ENCODE peak calls at places on chromosomes 4 and X, in six cellular contexts. One of them, this sample, is unnamed. For H3K4me1, the result is how much of the 10 kb centered on the place peaks cover.

GRCh38 chrX:155056877-155057792 is 13.8 kb downstream of the CMC4 start:
- DNase-seq in thyroid gland: peak
- DNase-seq in mesenchymal stem cell: peak
- DNase-seq in GM23248: peak
- DNase-seq in stomach: peak
- DNase-seq in adrenal gland: peak
- DNase-seq in this sample: peak

GRCh38 chr4:13917010-13917409 is 289.5 kb upstream of the BOD1L1 start:
- DNase-seq in GM23248: peak
- DNase-seq in thyroid gland: no peak
- DNase-seq in mesenchymal stem cell: peak
- DNase-seq in adrenal gland: no peak
- DNase-seq in stomach: no peak
- DNase-seq in this sample: no peak

GRCh38 chrX:88988796-88989195 is 241.8 kb downstream of the CPXCR1 start:
- DNase-seq in thyroid gland: no peak
- DNase-seq in adrenal gland: no peak
- DNase-seq in stomach: no peak
- DNase-seq in GM23248: no peak
- DNase-seq in mesenchymal stem cell: no peak
- DNase-seq in this sample: no peak

GRCh38 chr4:148540622-148541326 is 98.6 kb upstream of the NR3C2 start:
- DNase-seq in adrenal gland: no peak
- DNase-seq in thyroid gland: no peak
- DNase-seq in GM23248: no peak
- DNase-seq in stomach: no peak
- DNase-seq in mesenchymal stem cell: no peak
- DNase-seq in this sample: no peak

GRCh38 chrX:44042124-44042523 is 68.9 kb upstream of the NDP start:
- DNase-seq in adrenal gland: no peak
- DNase-seq in GM23248: no peak
- DNase-seq in mesenchymal stem cell: no peak
- DNase-seq in thyroid gland: no peak
- DNase-seq in stomach: no peak
- DNase-seq in this sample: no peak

GRCh38 chr4:156312261-156312847 is 358.7 kb upstream of the CTSO start:
- DNase-seq in thyroid gland: no peak
- DNase-seq in GM23248: peak
- DNase-seq in stomach: no peak
- DNase-seq in adrenal gland: no peak
- DNase-seq in mesenchymal stem cell: no peak
- DNase-seq in this sample: no peak

GRCh38 chr4:124640037-124640730 is 72.3 kb downstream of the ANKRD50 start:
- DNase-seq in adrenal gland: peak
- DNase-seq in GM23248: peak
- DNase-seq in thyroid gland: peak
- DNase-seq in stomach: peak
- DNase-seq in mesenchymal stem cell: peak
- DNase-seq in this sample: no peak

GRCh38 chr4:38678078-38678477 is 14.1 kb downstream of the KLF3 start:
- DNase-seq in adrenal gland: no peak
- DNase-seq in mesenchymal stem cell: peak
- DNase-seq in stomach: no peak
- DNase-seq in GM23248: peak
- DNase-seq in thyroid gland: no peak
- DNase-seq in this sample: peak

GRCh38 chr4:177051473-177052060 is 258.1 kb upstream of the NEIL3 start:
- DNase-seq in mesenchymal stem cell: peak
- DNase-seq in adrenal gland: no peak
- DNase-seq in stomach: no peak
- DNase-seq in GM23248: peak
- DNase-seq in thyroid gland: peak
- DNase-seq in this sample: peak

GRCh38 chrX:54182194-54182863 is 725 bp downstream of the FAM120C start:
- DNase-seq in stomach: peak
- DNase-seq in thyroid gland: peak
- DNase-seq in adrenal gland: peak
- DNase-seq in GM23248: peak
- DNase-seq in mesenchymal stem cell: peak
- DNase-seq in this sample: peak

GRCh38 chr4:186840222-186840701 is 116.6 kb upstream of the FAT1 start:
- DNase-seq in GM23248: no peak
- DNase-seq in adrenal gland: no peak
- DNase-seq in mesenchymal stem cell: no peak
- DNase-seq in thyroid gland: no peak
- DNase-seq in stomach: no peak
- DNase-seq in this sample: no peak

GRCh38 chr4:56871357-56871993 is 36.2 kb upstream of the REST start:
- DNase-seq in adrenal gland: no peak
- DNase-seq in thyroid gland: no peak
- DNase-seq in mesenchymal stem cell: no peak
- DNase-seq in GM23248: no peak
- DNase-seq in stomach: no peak
- DNase-seq in this sample: peak

GRCh38 chr4:162061214-162061613 is 102.6 kb downstream of the FSTL5 start:
- DNase-seq in thyroid gland: no peak
- DNase-seq in adrenal gland: no peak
- DNase-seq in GM23248: no peak
- DNase-seq in mesenchymal stem cell: peak
- DNase-seq in stomach: no peak
- DNase-seq in this sample: peak

GRCh38 chr4:602559-602942 is 22.8 kb upstream of the PDE6B start:
- DNase-seq in stomach: peak
- DNase-seq in adrenal gland: peak
- DNase-seq in thyroid gland: peak
- DNase-seq in GM23248: peak
- DNase-seq in mesenchymal stem cell: no peak
- DNase-seq in this sample: peak

GRCh38 chrX:13250831-13251612 is 68.8 kb downstream of the ATXN3L start:
- DNase-seq in mesenchymal stem cell: peak
- DNase-seq in GM23248: peak
- DNase-seq in thyroid gland: peak
- DNase-seq in stomach: no peak
- DNase-seq in adrenal gland: peak
- DNase-seq in this sample: no peak

DNA sequence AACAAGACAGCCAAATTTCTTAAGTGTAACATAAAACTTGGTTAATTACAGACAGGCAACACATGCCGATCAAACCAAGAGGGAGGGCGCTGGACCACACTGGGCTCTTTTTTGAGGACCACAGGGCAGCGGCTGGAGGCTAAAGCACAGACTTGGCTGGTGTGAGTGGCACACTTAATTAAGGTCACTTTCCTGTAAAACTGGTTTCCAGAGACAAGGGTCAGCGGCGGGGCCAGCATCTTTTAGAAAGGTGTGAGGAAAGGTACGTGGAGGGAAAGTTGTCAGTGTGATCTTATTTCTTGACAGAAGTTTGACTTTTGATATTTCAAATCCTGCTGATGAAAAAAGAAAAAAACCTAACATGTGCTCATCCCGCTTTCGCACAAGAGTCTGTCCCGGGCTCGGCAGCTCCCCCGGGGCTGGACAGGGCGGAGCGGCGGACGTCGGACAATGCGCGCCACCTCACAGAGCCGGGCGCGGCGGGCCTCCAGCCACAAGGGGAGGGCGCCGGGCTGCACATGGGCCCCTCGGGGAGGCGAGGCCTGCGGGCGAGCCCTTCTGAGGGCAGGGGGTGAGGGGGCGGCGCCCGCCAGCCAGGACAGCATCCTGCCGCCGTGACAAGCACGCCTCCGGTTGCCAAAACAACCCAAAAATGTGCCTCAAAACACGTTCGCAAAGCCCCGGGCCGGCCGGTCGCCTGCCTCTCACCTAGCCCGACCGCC is 658 bp upstream of the HSPA4L start:
- DNase-seq in thyroid gland: peak
- DNase-seq in mesenchymal stem cell: peak
- DNase-seq in adrenal gland: peak
- DNase-seq in stomach: peak
- DNase-seq in GM23248: peak
- DNase-seq in this sample: no peak
- H3K4me3 ChIP-seq in thyroid gland: peak
- H3K4me3 ChIP-seq in mesenchymal stem cell: peak
- H3K4me3 ChIP-seq in adrenal gland: peak
- H3K4me3 ChIP-seq in stomach: peak
- H3K4me3 ChIP-seq in GM23248: peak
- H3K4me3 ChIP-seq in this sample: peak

DNA sequence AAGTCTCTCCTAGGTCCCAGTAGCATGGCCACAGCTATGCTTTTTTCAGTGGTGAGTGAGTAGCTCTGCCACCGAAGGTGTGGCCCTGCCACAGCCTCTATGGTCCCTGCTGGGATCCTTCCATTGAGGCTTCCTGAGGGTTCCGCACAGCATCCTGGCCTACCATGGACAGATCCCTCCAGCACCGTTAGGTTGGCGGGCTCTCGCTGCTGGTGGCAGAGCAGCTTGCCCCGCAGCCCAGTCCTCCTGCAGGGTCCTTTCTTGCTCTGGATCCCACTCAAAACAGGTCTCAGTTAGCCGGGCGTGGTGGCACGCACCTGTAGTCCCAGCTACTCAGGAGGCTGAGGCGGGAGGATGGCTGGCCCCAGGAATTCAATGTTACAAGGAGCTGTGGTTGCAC is 2.4 kb upstream of the PDZD4 start:
- DNase-seq in thyroid gland: no peak
- DNase-seq in stomach: no peak
- DNase-seq in GM23248: no peak
- DNase-seq in mesenchymal stem cell: no peak
- DNase-seq in adrenal gland: no peak
- DNase-seq in this sample: peak
- H3K4me1 ChIP-seq in thyroid gland: under half
- H3K4me1 ChIP-seq in stomach: under half
- H3K4me1 ChIP-seq in GM23248: under half
- H3K4me1 ChIP-seq in mesenchymal stem cell: under half
- H3K4me1 ChIP-seq in adrenal gland: under half
- H3K4me1 ChIP-seq in this sample: under half

GRCh38 chr4:76197971-76198410 is 15.6 kb downstream of the SCARB2 start:
- DNase-seq in thyroid gland: peak
- DNase-seq in mesenchymal stem cell: no peak
- DNase-seq in stomach: no peak
- DNase-seq in GM23248: peak
- DNase-seq in adrenal gland: no peak
- DNase-seq in this sample: no peak
- H3K4me3 ChIP-seq in thyroid gland: no peak
- H3K4me3 ChIP-seq in mesenchymal stem cell: no peak
- H3K4me3 ChIP-seq in stomach: no peak
- H3K4me3 ChIP-seq in GM23248: peak
- H3K4me3 ChIP-seq in adrenal gland: no peak
- H3K4me3 ChIP-seq in this sample: no peak

DNA sequence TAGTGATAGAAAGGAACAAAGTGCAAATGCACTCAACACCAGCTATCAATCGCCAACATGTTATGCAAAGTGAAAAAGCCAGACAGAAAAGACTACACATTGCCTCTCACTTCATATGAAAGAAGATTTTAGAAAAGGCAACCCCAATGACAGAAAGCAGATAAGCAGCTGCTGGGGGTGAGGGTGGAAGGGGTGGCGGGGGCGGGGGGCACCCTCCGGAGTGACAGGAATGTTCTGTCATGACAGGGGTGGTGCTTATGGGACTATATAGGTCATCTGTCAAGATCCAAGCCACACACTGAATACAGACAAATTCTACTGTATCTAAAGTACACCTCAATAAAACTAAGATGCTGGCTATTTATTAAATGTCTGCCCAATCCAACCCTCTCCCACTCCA is 10.7 kb downstream of the WDR1 start:
- DNase-seq in GM23248: no peak
- DNase-seq in mesenchymal stem cell: no peak
- DNase-seq in adrenal gland: no peak
- DNase-seq in stomach: no peak
- DNase-seq in thyroid gland: no peak
- DNase-seq in this sample: no peak
- H3K4me1 ChIP-seq in GM23248: half or more
- H3K4me1 ChIP-seq in mesenchymal stem cell: half or more
- H3K4me1 ChIP-seq in adrenal gland: under half
- H3K4me1 ChIP-seq in stomach: half or more
- H3K4me1 ChIP-seq in thyroid gland: half or more
- H3K4me1 ChIP-seq in this sample: under half

GRCh38 chr4:141534985-141535384 is 101.4 kb upstream of the IL15 start:
- DNase-seq in stomach: no peak
- DNase-seq in mesenchymal stem cell: no peak
- DNase-seq in thyroid gland: no peak
- DNase-seq in adrenal gland: no peak
- DNase-seq in GM23248: no peak
- DNase-seq in this sample: no peak
- H3K4me3 ChIP-seq in stomach: no peak
- H3K4me3 ChIP-seq in mesenchymal stem cell: no peak
- H3K4me3 ChIP-seq in thyroid gland: no peak
- H3K4me3 ChIP-seq in adrenal gland: no peak
- H3K4me3 ChIP-seq in GM23248: no peak
- H3K4me3 ChIP-seq in this sample: no peak

GRCh38 chr4:24569662-24570061 is 14.7 kb downstream of the DHX15 start:
- DNase-seq in adrenal gland: no peak
- DNase-seq in mesenchymal stem cell: no peak
- DNase-seq in GM23248: no peak
- DNase-seq in thyroid gland: no peak
- DNase-seq in stomach: no peak
- DNase-seq in this sample: no peak
- H3K4me1 ChIP-seq in adrenal gland: under half
- H3K4me1 ChIP-seq in mesenchymal stem cell: under half
- H3K4me1 ChIP-seq in GM23248: under half
- H3K4me1 ChIP-seq in thyroid gland: under half
- H3K4me1 ChIP-seq in stomach: half or more
- H3K4me1 ChIP-seq in this sample: under half

DNA sequence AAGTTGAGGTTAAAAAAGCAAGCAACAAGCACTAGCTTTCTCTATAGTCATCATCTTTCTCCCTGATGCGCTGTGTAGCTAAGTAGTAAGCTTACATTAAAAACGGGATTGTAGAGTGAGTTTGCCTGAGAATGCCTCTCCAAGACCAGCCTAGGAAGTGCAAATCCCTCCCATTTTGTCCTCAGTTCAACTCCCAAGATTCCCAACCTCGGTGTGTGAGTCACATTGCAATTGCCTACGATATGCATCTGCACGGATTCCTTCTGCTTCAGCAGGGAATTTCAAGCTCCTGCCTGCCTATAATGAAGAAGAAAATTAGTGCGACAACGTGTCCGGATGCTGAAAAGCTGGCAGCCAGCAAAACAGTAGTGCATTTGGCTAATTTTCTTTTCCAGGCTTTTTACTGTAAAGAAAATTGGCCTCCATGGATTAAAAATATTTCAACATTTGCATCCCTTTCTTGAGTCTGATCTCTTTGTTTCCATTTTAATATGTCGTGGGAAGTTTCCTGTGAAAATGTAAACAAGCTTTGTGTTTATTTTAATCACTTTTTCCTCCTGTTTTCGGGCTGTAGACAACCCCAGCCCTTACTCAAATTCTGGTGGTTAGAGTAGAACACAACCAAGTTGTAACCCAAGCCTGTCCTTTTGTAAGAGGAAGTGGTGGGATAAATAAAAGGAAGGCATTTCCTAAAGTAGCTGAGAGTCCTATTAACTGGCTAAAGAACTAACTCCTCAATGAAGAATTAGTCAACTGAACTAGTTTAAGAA is 58.4 kb upstream of the TET2 start:
- DNase-seq in thyroid gland: no peak
- DNase-seq in GM23248: peak
- DNase-seq in mesenchymal stem cell: peak
- DNase-seq in adrenal gland: no peak
- DNase-seq in stomach: no peak
- DNase-seq in this sample: peak
- H3K4me3 ChIP-seq in thyroid gland: no peak
- H3K4me3 ChIP-seq in GM23248: peak
- H3K4me3 ChIP-seq in mesenchymal stem cell: no peak
- H3K4me3 ChIP-seq in adrenal gland: no peak
- H3K4me3 ChIP-seq in stomach: peak
- H3K4me3 ChIP-seq in this sample: no peak

GRCh38 chr4:15010038-15010585 is 7.8 kb downstream of the CPEB2 start:
- DNase-seq in GM23248: no peak
- DNase-seq in mesenchymal stem cell: no peak
- DNase-seq in adrenal gland: no peak
- DNase-seq in stomach: no peak
- DNase-seq in thyroid gland: no peak
- DNase-seq in this sample: no peak
- H3K4me1 ChIP-seq in GM23248: under half
- H3K4me1 ChIP-seq in mesenchymal stem cell: under half
- H3K4me1 ChIP-seq in adrenal gland: under half
- H3K4me1 ChIP-seq in stomach: half or more
- H3K4me1 ChIP-seq in thyroid gland: under half
- H3K4me1 ChIP-seq in this sample: under half

This sample was measured in endodermal cell.